ENCODE peak calls at places on chromosomes 3 and 15, in eight cellular contexts. One of them, this sample, is unnamed.

GRCh38 chr15:69480932-69481331 is 28.3 kb downstream of the RPLP1 start:
- DNase-seq in fibroblast of villous mesenchyme: no peak
- DNase-seq in transverse colon: no peak
- DNase-seq in cardiac muscle cell: no peak
- DNase-seq in neural progenitor cell: no peak
- DNase-seq in lower lobe of right lung: no peak
- DNase-seq in upper lobe of right lung: no peak
- DNase-seq in sigmoid colon: no peak
- DNase-seq in this sample: no peak

GRCh38 chr3:53166781-53167291 is 5.8 kb downstream of the PRKCD start:
- DNase-seq in sigmoid colon: peak
- DNase-seq in upper lobe of right lung: peak
- DNase-seq in neural progenitor cell: no peak
- DNase-seq in fibroblast of villous mesenchyme: peak
- DNase-seq in cardiac muscle cell: peak
- DNase-seq in transverse colon: peak
- DNase-seq in lower lobe of right lung: peak
- DNase-seq in this sample: peak

GRCh38 chr3:100810671-100811070 is 101.4 kb downstream of the TFG start:
- DNase-seq in fibroblast of villous mesenchyme: peak
- DNase-seq in neural progenitor cell: no peak
- DNase-seq in cardiac muscle cell: peak
- DNase-seq in lower lobe of right lung: no peak
- DNase-seq in transverse colon: no peak
- DNase-seq in upper lobe of right lung: no peak
- DNase-seq in sigmoid colon: no peak
- DNase-seq in this sample: peak

GRCh38 chr15:77226652-77227051 is 155.7 kb upstream of the TSPAN3 start:
- DNase-seq in sigmoid colon: no peak
- DNase-seq in neural progenitor cell: no peak
- DNase-seq in fibroblast of villous mesenchyme: no peak
- DNase-seq in transverse colon: no peak
- DNase-seq in lower lobe of right lung: no peak
- DNase-seq in cardiac muscle cell: no peak
- DNase-seq in upper lobe of right lung: no peak
- DNase-seq in this sample: no peak

GRCh38 chr3:141603473-141604035 is 116.7 kb downstream of the RASA2 start:
- DNase-seq in fibroblast of villous mesenchyme: no peak
- DNase-seq in lower lobe of right lung: no peak
- DNase-seq in sigmoid colon: no peak
- DNase-seq in transverse colon: no peak
- DNase-seq in cardiac muscle cell: no peak
- DNase-seq in upper lobe of right lung: no peak
- DNase-seq in neural progenitor cell: no peak
- DNase-seq in this sample: no peak

GRCh38 chr3:34582054-34582453 is 783.6 kb downstream of the PDCD6IP start:
- DNase-seq in neural progenitor cell: no peak
- DNase-seq in lower lobe of right lung: no peak
- DNase-seq in fibroblast of villous mesenchyme: no peak
- DNase-seq in upper lobe of right lung: no peak
- DNase-seq in transverse colon: no peak
- DNase-seq in sigmoid colon: no peak
- DNase-seq in cardiac muscle cell: no peak
- DNase-seq in this sample: peak

GRCh38 chr15:81108427-81108826 is 25.6 kb upstream of the CFAP161 start:
- DNase-seq in transverse colon: no peak
- DNase-seq in cardiac muscle cell: peak
- DNase-seq in sigmoid colon: no peak
- DNase-seq in fibroblast of villous mesenchyme: no peak
- DNase-seq in upper lobe of right lung: no peak
- DNase-seq in lower lobe of right lung: no peak
- DNase-seq in neural progenitor cell: peak
- DNase-seq in this sample: peak

GRCh38 chr3:126338796-126339241 is 18.4 kb downstream of the KLF15 start:
- DNase-seq in cardiac muscle cell: no peak
- DNase-seq in lower lobe of right lung: peak
- DNase-seq in transverse colon: peak
- DNase-seq in neural progenitor cell: no peak
- DNase-seq in sigmoid colon: peak
- DNase-seq in upper lobe of right lung: peak
- DNase-seq in fibroblast of villous mesenchyme: no peak
- DNase-seq in this sample: no peak

GRCh38 chr3:56342475-56342874 is 125.8 kb downstream of the ERC2 start:
- DNase-seq in upper lobe of right lung: no peak
- DNase-seq in neural progenitor cell: no peak
- DNase-seq in lower lobe of right lung: no peak
- DNase-seq in sigmoid colon: no peak
- DNase-seq in fibroblast of villous mesenchyme: no peak
- DNase-seq in cardiac muscle cell: no peak
- DNase-seq in transverse colon: no peak
- DNase-seq in this sample: no peak

GRCh38 chr3:112793311-112794081 is 53.2 kb downstream of the CD200R1L start:
- DNase-seq in fibroblast of villous mesenchyme: no peak
- DNase-seq in neural progenitor cell: no peak
- DNase-seq in upper lobe of right lung: no peak
- DNase-seq in cardiac muscle cell: peak
- DNase-seq in sigmoid colon: no peak
- DNase-seq in lower lobe of right lung: no peak
- DNase-seq in transverse colon: no peak
- DNase-seq in this sample: no peak

GRCh38 chr3:128735884-128736283 is 9.9 kb downstream of the RAB7A start:
- DNase-seq in fibroblast of villous mesenchyme: no peak
- DNase-seq in lower lobe of right lung: no peak
- DNase-seq in sigmoid colon: no peak
- DNase-seq in cardiac muscle cell: no peak
- DNase-seq in neural progenitor cell: no peak
- DNase-seq in transverse colon: no peak
- DNase-seq in upper lobe of right lung: no peak
- DNase-seq in this sample: no peak

GRCh38 chr3:128736598-128736997 is 10.6 kb downstream of the RAB7A start:
- DNase-seq in sigmoid colon: peak
- DNase-seq in neural progenitor cell: no peak
- DNase-seq in cardiac muscle cell: no peak
- DNase-seq in transverse colon: no peak
- DNase-seq in lower lobe of right lung: no peak
- DNase-seq in upper lobe of right lung: no peak
- DNase-seq in fibroblast of villous mesenchyme: no peak
- DNase-seq in this sample: no peak

GRCh38 chr3:128735287-128735686 is 9.3 kb downstream of the RAB7A start:
- DNase-seq in sigmoid colon: no peak
- DNase-seq in fibroblast of villous mesenchyme: no peak
- DNase-seq in transverse colon: no peak
- DNase-seq in upper lobe of right lung: no peak
- DNase-seq in neural progenitor cell: no peak
- DNase-seq in cardiac muscle cell: no peak
- DNase-seq in lower lobe of right lung: no peak
- DNase-seq in this sample: no peak

GRCh38 chr3:128730521-128730920 is 4.5 kb downstream of the RAB7A start:
- DNase-seq in fibroblast of villous mesenchyme: peak
- DNase-seq in sigmoid colon: no peak
- DNase-seq in neural progenitor cell: no peak
- DNase-seq in transverse colon: no peak
- DNase-seq in lower lobe of right lung: no peak
- DNase-seq in upper lobe of right lung: no peak
- DNase-seq in cardiac muscle cell: no peak
- DNase-seq in this sample: no peak

DNA sequence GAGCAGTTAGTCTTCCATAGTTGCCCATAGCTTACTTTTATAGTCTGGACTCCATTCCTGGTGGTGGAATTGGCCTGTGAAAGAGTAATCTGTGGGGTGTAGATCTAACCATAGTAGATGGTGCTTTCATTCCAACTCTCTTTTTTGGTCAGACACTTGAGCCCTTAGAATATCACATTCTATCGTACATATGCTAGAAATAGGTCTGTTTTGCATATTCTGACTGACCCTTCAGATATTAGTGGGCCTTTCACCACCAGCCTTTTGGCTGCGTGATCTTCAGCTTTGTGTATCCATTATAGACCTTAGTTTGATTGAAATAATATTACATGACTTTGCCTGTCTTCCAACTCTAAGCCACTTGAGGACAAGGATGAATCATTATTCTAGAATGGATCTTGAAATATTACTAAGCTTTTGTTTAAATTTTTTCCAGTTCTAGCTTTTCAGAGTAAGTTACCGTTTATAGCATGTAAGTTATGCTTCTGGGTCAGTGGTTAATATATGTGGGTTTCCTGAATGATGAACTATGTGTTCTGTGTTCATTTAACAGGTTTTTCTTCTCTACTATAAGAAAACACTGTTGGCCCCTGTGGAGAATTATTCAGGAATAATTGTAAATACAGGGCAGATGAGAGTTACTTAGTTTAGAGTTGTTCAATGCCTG is 8.7 kb downstream of the RAB7A start:
- DNase-seq in lower lobe of right lung: no peak
- DNase-seq in cardiac muscle cell: no peak
- DNase-seq in sigmoid colon: no peak
- DNase-seq in upper lobe of right lung: no peak
- DNase-seq in neural progenitor cell: no peak
- DNase-seq in transverse colon: no peak
- DNase-seq in fibroblast of villous mesenchyme: no peak
- DNase-seq in this sample: no peak
- TF ChIP-seq CTCF in lower lobe of right lung: no peak
- TF ChIP-seq CTCF in cardiac muscle cell: no peak
- TF ChIP-seq CTCF in sigmoid colon: no peak
- TF ChIP-seq CTCF in upper lobe of right lung: no peak
- TF ChIP-seq CTCF in neural progenitor cell: no peak
- TF ChIP-seq CTCF in transverse colon: no peak
- TF ChIP-seq CTCF in fibroblast of villous mesenchyme: no peak
- TF ChIP-seq CTCF in this sample: no peak

DNA sequence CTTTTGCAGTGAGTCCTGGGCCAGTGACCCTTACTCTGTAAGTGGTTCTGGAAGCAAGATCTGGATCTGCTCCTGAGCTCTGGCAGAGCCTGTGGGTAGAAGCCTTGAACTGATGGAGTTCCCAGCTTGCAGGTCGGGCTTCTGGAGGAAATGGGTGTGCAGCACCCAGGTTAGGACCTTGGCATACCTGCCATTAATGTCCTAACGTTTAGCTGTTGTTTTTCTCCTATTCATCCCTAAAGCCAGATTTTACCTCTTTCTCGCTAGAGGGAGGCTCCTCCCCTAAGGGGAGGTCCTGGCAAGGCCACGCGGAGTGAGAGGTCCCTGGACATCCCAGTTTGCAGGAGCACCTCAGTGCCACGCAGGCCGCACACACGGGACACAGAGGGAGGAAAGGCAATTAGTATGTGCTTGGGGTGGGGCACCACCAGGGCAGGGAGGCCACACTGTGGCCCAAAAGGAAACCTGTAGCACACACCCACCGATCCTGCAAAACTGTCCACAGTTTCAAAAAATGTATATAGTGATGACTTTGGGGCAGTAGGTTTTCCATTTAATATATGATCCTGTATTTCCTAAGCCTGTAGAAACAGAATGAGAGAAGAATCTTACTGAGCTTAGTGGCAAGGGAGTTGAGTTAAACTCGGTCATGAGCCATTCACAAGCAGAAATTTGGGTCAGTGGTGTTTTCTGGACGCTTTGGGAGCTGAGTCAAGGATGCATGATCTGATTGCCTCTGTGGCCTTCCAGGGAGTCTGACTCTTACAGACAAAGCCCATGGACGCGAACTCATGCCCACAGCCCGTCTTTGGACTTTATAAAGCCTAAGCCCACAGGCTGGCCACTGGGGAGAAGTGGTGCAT is 148.7 kb downstream of the LRRK1 start:
- DNase-seq in sigmoid colon: no peak
- DNase-seq in cardiac muscle cell: no peak
- DNase-seq in fibroblast of villous mesenchyme: peak
- DNase-seq in neural progenitor cell: no peak
- DNase-seq in upper lobe of right lung: no peak
- DNase-seq in lower lobe of right lung: peak
- DNase-seq in transverse colon: no peak
- DNase-seq in this sample: no peak
- H3K4me3 ChIP-seq in sigmoid colon: no peak
- H3K4me3 ChIP-seq in cardiac muscle cell: no peak
- H3K4me3 ChIP-seq in fibroblast of villous mesenchyme: no peak
- H3K4me3 ChIP-seq in neural progenitor cell: no peak
- H3K4me3 ChIP-seq in upper lobe of right lung: no peak
- H3K4me3 ChIP-seq in lower lobe of right lung: no peak
- H3K4me3 ChIP-seq in transverse colon: no peak
- H3K4me3 ChIP-seq in this sample: no peak

GRCh38 chr15:27327467-27328045 is 356.6 kb downstream of the GABRG3 start:
- DNase-seq in fibroblast of villous mesenchyme: no peak
- DNase-seq in cardiac muscle cell: no peak
- DNase-seq in neural progenitor cell: no peak
- DNase-seq in upper lobe of right lung: no peak
- DNase-seq in sigmoid colon: no peak
- DNase-seq in transverse colon: no peak
- DNase-seq in lower lobe of right lung: no peak
- DNase-seq in this sample: no peak

GRCh38 chr15:27324871-27325270 is 353.9 kb downstream of the GABRG3 start:
- DNase-seq in sigmoid colon: no peak
- DNase-seq in fibroblast of villous mesenchyme: no peak
- DNase-seq in cardiac muscle cell: no peak
- DNase-seq in upper lobe of right lung: no peak
- DNase-seq in neural progenitor cell: no peak
- DNase-seq in transverse colon: no peak
- DNase-seq in lower lobe of right lung: no peak
- DNase-seq in this sample: no peak

GRCh38 chr15:27328616-27329015 is 357.6 kb downstream of the GABRG3 start:
- DNase-seq in sigmoid colon: no peak
- DNase-seq in fibroblast of villous mesenchyme: no peak
- DNase-seq in neural progenitor cell: no peak
- DNase-seq in transverse colon: no peak
- DNase-seq in lower lobe of right lung: no peak
- DNase-seq in upper lobe of right lung: no peak
- DNase-seq in cardiac muscle cell: no peak
- DNase-seq in this sample: no peak
- TF ChIP-seq CTCF in sigmoid colon: no peak
- TF ChIP-seq CTCF in fibroblast of villous mesenchyme: no peak
- TF ChIP-seq CTCF in neural progenitor cell: no peak
- TF ChIP-seq CTCF in transverse colon: no peak
- TF ChIP-seq CTCF in lower lobe of right lung: no peak
- TF ChIP-seq CTCF in upper lobe of right lung: no peak
- TF ChIP-seq CTCF in cardiac muscle cell: no peak
- TF ChIP-seq CTCF in this sample: no peak

GRCh38 chr3:128992926-128993460 is 883 bp downstream of the CFAP92 start:
- DNase-seq in transverse colon: no peak
- DNase-seq in lower lobe of right lung: no peak
- DNase-seq in fibroblast of villous mesenchyme: no peak
- DNase-seq in sigmoid colon: peak
- DNase-seq in cardiac muscle cell: no peak
- DNase-seq in neural progenitor cell: no peak
- DNase-seq in upper lobe of right lung: no peak
- DNase-seq in this sample: no peak

GRCh38 chr3:128994581-128995161 is 795 bp upstream of the CFAP92 start:
- DNase-seq in neural progenitor cell: no peak
- DNase-seq in transverse colon: no peak
- DNase-seq in upper lobe of right lung: no peak
- DNase-seq in sigmoid colon: peak
- DNase-seq in cardiac muscle cell: no peak
- DNase-seq in fibroblast of villous mesenchyme: no peak
- DNase-seq in lower lobe of right lung: no peak
- DNase-seq in this sample: no peak

GRCh38 chr3:128993461-128994172 is at the start of gene CFAP92:
- DNase-seq in neural progenitor cell: peak
- DNase-seq in cardiac muscle cell: peak
- DNase-seq in lower lobe of right lung: peak
- DNase-seq in upper lobe of right lung: peak
- DNase-seq in fibroblast of villous mesenchyme: peak
- DNase-seq in sigmoid colon: peak
- DNase-seq in transverse colon: peak
- DNase-seq in this sample: peak

GRCh38 chr3:128995737-128996136 is 1.9 kb upstream of the CFAP92 start:
- DNase-seq in neural progenitor cell: peak
- DNase-seq in upper lobe of right lung: no peak
- DNase-seq in fibroblast of villous mesenchyme: no peak
- DNase-seq in transverse colon: no peak
- DNase-seq in lower lobe of right lung: no peak
- DNase-seq in sigmoid colon: peak
- DNase-seq in cardiac muscle cell: no peak
- DNase-seq in this sample: no peak

GRCh38 chr3:128994173-128994512 is 267 bp upstream of the CFAP92 start:
- DNase-seq in transverse colon: no peak
- DNase-seq in neural progenitor cell: no peak
- DNase-seq in upper lobe of right lung: no peak
- DNase-seq in cardiac muscle cell: no peak
- DNase-seq in sigmoid colon: no peak
- DNase-seq in lower lobe of right lung: no peak
- DNase-seq in fibroblast of villous mesenchyme: no peak
- DNase-seq in this sample: no peak
- H3K4me3 ChIP-seq in transverse colon: no peak
- H3K4me3 ChIP-seq in neural progenitor cell: peak
- H3K4me3 ChIP-seq in upper lobe of right lung: peak
- H3K4me3 ChIP-seq in cardiac muscle cell: peak
- H3K4me3 ChIP-seq in sigmoid colon: peak
- H3K4me3 ChIP-seq in lower lobe of right lung: peak
- H3K4me3 ChIP-seq in fibroblast of villous mesenchyme: peak
- H3K4me3 ChIP-seq in this sample: peak

This sample was measured in choroid plexus epithelial cell.